ENCODE peak calls at places on chromosomes 16 and 17, in nine cellular contexts. Q is ascending aorta, K is mammary epithelial cell, C is PC-3, T is prostate gland, Z is tibial nerve, D is brain microvascular endothelial cell, I is dorsolateral prefrontal cortex, W is foreskin fibroblast. M is an unnamed sample.

GRCh38 chr17:78396436-78397335 is 18.2 kb downstream of the PGS1 start:
- DNase-seq in Q (peak), K (no peak), C (no peak), T (no peak), Z (no peak), D (peak), I (no peak), W (no peak), M (no peak)

GRCh38 chr16:31869511-31870201 is 4.0 kb upstream of the ZNF267 start:
- DNase-seq in Q (peak), K (peak), C (peak), T (no peak), Z (peak), D (peak), I (no peak), W (peak), M (no peak)

GRCh38 chr17:55383771-55384679 is 37.6 kb downstream of the MMD start:
- DNase-seq in Q (no peak), K (no peak), C (no peak), T (no peak), Z (no peak), D (no peak), I (no peak), W (no peak), M (no peak)

GRCh38 chr17:28524476-28525415 is 18.6 kb downstream of the FOXN1 start:
- DNase-seq in Q (no peak), K (peak), C (peak), T (peak), Z (no peak), D (peak), I (no peak), W (peak), M (no peak)

GRCh38 chr16:75306102-75306762 is 54.8 kb upstream of the BCAR1 start:
- DNase-seq in Q (no peak), K (no peak), C (peak), T (peak), Z (no peak), D (peak), I (no peak), W (no peak), M (no peak)

GRCh38 chr16:56632160-56632847 is at the start of gene MT1M:
- DNase-seq in Q (peak), K (no peak), C (peak), T (peak), Z (no peak), D (no peak), I (peak), W (no peak), M (no peak)

GRCh38 chr17:39863918-39864746 is at the start of gene IKZF3:
- DNase-seq in Q (peak), K (peak), C (peak), T (peak), Z (no peak), D (no peak), I (no peak), W (peak), M (peak)

GRCh38 chr16:8583712-8584111 is 6.6 kb downstream of the TMEM114 start:
- DNase-seq in Q (no peak), K (no peak), C (no peak), T (no peak), Z (no peak), D (no peak), I (no peak), W (no peak), M (no peak)

GRCh38 chr17:41666336-41666680 is 22.4 kb upstream of the EIF1 start:
- DNase-seq in Q (peak), K (peak), C (peak), T (no peak), Z (no peak), D (peak), I (no peak), W (peak), M (peak)

GRCh38 chr17:37131670-37132620 is 183.2 kb downstream of the AATF start:
- DNase-seq in Q (no peak), K (no peak), C (no peak), T (peak), Z (no peak), D (no peak), I (no peak), W (no peak), M (no peak)

GRCh38 chr17:3983945-3984484 is 19.8 kb upstream of the ATP2A3 start:
- DNase-seq in Q (no peak), K (no peak), C (no peak), T (no peak), Z (no peak), D (peak), I (no peak), W (no peak), M (no peak)

GRCh38 chr17:65857713-65858112 is 296.3 kb upstream of the AXIN2 start:
- DNase-seq in Q (no peak), K (no peak), C (peak), T (no peak), Z (no peak), D (no peak), I (no peak), W (peak), M (no peak)

GRCh38 chr16:2883027-2883846 is at the start of gene FLYWCH2:
- DNase-seq in Q (peak), K (peak), C (peak), T (peak), Z (peak), D (peak), I (peak), W (peak), M (peak)

GRCh38 chr16:30382398-30383015 is at the start of gene SEPTIN1:
- DNase-seq in Q (no peak), K (no peak), C (no peak), T (no peak), Z (no peak), D (no peak), I (no peak), W (no peak), M (no peak)

GRCh38 chr17:19958023-19958422 is 19.6 kb downstream of the AKAP10 start:
- DNase-seq in Q (no peak), K (peak), C (peak), T (no peak), Z (no peak), D (peak), I (no peak), W (peak), M (no peak)

GRCh38 chr17:38460716-38461650 is 32.7 kb downstream of the ARHGAP23 start:
- DNase-seq in Q (no peak), K (no peak), C (no peak), T (no peak), Z (no peak), D (no peak), I (no peak), W (no peak), M (no peak)

GRCh38 chr17:16269658-16270057 is 52.6 kb downstream of the PIGL start:
- DNase-seq in Q (no peak), K (no peak), C (peak), T (no peak), Z (no peak), D (peak), I (no peak), W (peak), M (no peak)

GRCh38 chr16:10552998-10553491 is 27.4 kb downstream of the EMP2 start:
- DNase-seq in Q (peak), K (no peak), C (no peak), T (no peak), Z (peak), D (peak), I (peak), W (no peak), M (no peak)

GRCh38 chr17:50064253-50064991 is 8.5 kb downstream of the ITGA3 start:
- DNase-seq in Q (peak), K (peak), C (peak), T (peak), Z (no peak), D (peak), I (peak), W (peak), M (no peak)

GRCh38 chr17:50626037-50626574 is 8.6 kb upstream of the ABCC3 start:
- DNase-seq in Q (peak), K (peak), C (peak), T (peak), Z (peak), D (peak), I (no peak), W (peak), M (peak)

GRCh38 chr17:1111599-1112443 is 68.0 kb downstream of the ABR start:
- DNase-seq in Q (peak), K (no peak), C (no peak), T (no peak), Z (no peak), D (no peak), I (no peak), W (no peak), M (no peak)

GRCh38 chr17:82863941-82864720 is 24.3 kb upstream of the ZNF750 start:
- DNase-seq in Q (no peak), K (peak), C (peak), T (no peak), Z (no peak), D (peak), I (peak), W (peak), M (peak)

GRCh38 chr17:43880420-43880991 is 26.8 kb downstream of the MPP2 start:
- DNase-seq in Q (no peak), K (peak), C (peak), T (no peak), Z (no peak), D (no peak), I (no peak), W (no peak), M (peak)

GRCh38 chr16:75238132-75238852 is 13.1 kb downstream of the BCAR1 start:
- DNase-seq in Q (peak), K (no peak), C (no peak), T (peak), Z (peak), D (peak), I (peak), W (peak), M (no peak)

GRCh38 chr17:11943759-11944347 is 53.4 kb downstream of the ZNF18 start:
- DNase-seq in Q (no peak), K (peak), C (no peak), T (peak), Z (no peak), D (no peak), I (no peak), W (no peak), M (no peak)

GRCh38 chr16:67430504-67431076 is 331 bp upstream of the HSD11B2 start:
- DNase-seq in Q (no peak), K (peak), C (peak), T (peak), Z (no peak), D (no peak), I (no peak), W (no peak), M (peak)

GRCh38 chr16:1054660-1055556 is 17.6 kb upstream of the SSTR5 start:
- DNase-seq in Q (no peak), K (peak), C (peak), T (peak), Z (peak), D (no peak), I (peak), W (peak), M (peak)

GRCh38 chr16:2213817-2214720 is 571 bp downstream of the PGP start:
- DNase-seq in Q (no peak), K (no peak), C (no peak), T (no peak), Z (no peak), D (no peak), I (no peak), W (no peak), M (no peak)

GRCh38 chr16:85169333-85170065 is 57.2 kb upstream of the CIBAR2 start:
- DNase-seq in Q (no peak), K (peak), C (no peak), T (no peak), Z (no peak), D (no peak), I (no peak), W (peak), M (no peak)

GRCh38 chr17:81429813-81430510 is 34.7 kb downstream of the BAHCC1 start:
- DNase-seq in Q (no peak), K (no peak), C (no peak), T (no peak), Z (no peak), D (no peak), I (no peak), W (no peak), M (no peak)

DNA sequence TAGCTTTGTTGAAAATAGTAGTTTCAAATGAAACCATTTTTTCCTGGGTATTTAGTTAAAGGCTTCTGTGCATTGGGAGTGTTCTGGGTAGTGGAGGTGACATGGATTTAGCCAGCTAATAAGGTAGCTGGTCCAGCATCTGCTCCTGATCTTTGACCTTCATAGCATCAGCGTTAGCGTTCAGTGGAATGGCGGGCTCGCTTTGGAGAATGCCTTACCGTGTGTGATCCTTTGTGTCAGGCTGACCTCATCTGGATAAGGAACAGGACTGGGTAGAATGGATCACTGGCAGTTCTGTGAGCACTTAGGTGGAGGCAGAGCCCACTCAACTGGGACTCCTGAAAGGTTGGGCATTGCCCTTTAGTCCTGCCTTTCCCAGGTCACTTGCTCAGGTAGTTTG is 3.7 kb downstream of the SAP30BP start:
- DNase-seq in Q (no peak), K (no peak), C (no peak), T (no peak), Z (no peak), D (no peak), I (no peak), W (no peak), M (no peak)
- H3K4me3 ChIP-seq in Q (no peak), K (no peak), C (no peak), T (no peak), Z (no peak), D (no peak), I (no peak), W (no peak), M (no peak)

GRCh38 chr16:72961115-72961832 is 86.7 kb downstream of the ZFHX3 start:
- DNase-seq in Q (no peak), K (no peak), C (peak), T (no peak), Z (no peak), D (peak), I (no peak), W (peak), M (peak)
- TF ChIP-seq CTCF in Q (peak), K (peak), C (peak), T (peak), Z (peak), D (peak), I (peak), W (peak), M (peak)

DNA sequence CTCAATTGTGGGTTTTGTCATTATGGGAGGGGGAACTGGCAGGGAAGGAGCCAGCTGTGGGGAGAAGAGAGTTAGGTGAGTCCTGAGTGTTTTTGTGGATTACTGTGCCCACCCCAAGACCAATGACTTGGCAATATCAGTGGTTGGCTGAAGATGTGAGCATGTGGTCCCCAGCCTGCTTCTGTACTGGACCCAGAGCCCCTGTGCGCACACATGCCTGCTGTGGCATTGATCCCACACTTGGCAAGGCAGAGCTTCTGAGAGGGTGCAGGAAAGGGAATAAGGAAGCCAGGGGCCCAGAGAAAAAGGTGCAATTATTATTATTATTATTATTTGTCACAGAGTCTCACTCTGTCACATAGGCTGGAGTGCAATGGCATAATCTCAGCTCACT is 1.3 kb downstream of the PRAC1 start:
- DNase-seq in Q (no peak), K (no peak), C (peak), T (peak), Z (no peak), D (no peak), I (no peak), W (no peak), M (no peak)
- H3K4me3 ChIP-seq in Q (no peak), K (no peak), C (peak), T (peak), Z (no peak), D (no peak), I (no peak), W (no peak), M (no peak)

GRCh38 chr16:81900014-81900413 is 111.3 kb downstream of the SDR42E1 start:
- DNase-seq in Q (no peak), K (no peak), C (no peak), T (no peak), Z (no peak), D (no peak), I (no peak), W (no peak), M (no peak)
- TF ChIP-seq CTCF in Q (no peak), K (no peak), C (no peak), T (no peak), Z (no peak), D (no peak), I (no peak), W (no peak), M (no peak)

GRCh38 chr16:87065781-87066694 is 251.2 kb downstream of the C16orf95 start:
- DNase-seq in Q (no peak), K (no peak), C (no peak), T (no peak), Z (no peak), D (no peak), I (no peak), W (no peak), M (no peak)
- H3K4me3 ChIP-seq in Q (peak), K (no peak), C (no peak), T (no peak), Z (no peak), D (no peak), I (no peak), W (no peak), M (no peak)

GRCh38 chr17:35540589-35541404 is 3.3 kb upstream of the SLFN12L start:
- DNase-seq in Q (peak), K (no peak), C (peak), T (no peak), Z (peak), D (peak), I (no peak), W (no peak), M (no peak)

GRCh38 chr17:35536664-35537160 is 766 bp downstream of the SLFN12L start:
- DNase-seq in Q (no peak), K (no peak), C (no peak), T (no peak), Z (no peak), D (no peak), I (no peak), W (no peak), M (no peak)

GRCh38 chr17:35537569-35538209 is at the start of gene SLFN12L:
- DNase-seq in Q (no peak), K (no peak), C (no peak), T (no peak), Z (no peak), D (no peak), I (no peak), W (no peak), M (peak)

GRCh38 chr17:35541434-35541833 is 4.0 kb upstream of the SLFN12L start:
- DNase-seq in Q (no peak), K (no peak), C (no peak), T (no peak), Z (no peak), D (no peak), I (no peak), W (no peak), M (no peak)

GRCh38 chr17:35539659-35540026 is 2.2 kb upstream of the SLFN12L start:
- DNase-seq in Q (no peak), K (no peak), C (no peak), T (no peak), Z (no peak), D (no peak), I (no peak), W (no peak), M (no peak)
- TF ChIP-seq CTCF in Q (no peak), K (no peak), C (no peak), T (no peak), Z (no peak), D (no peak), I (no peak), W (no peak), M (no peak)

GRCh38 chr16:77912617-77913016 is 109.7 kb upstream of the CLEC3A start:
- DNase-seq in Q (no peak), K (no peak), C (no peak), T (no peak), Z (no peak), D (no peak), I (no peak), W (no peak), M (no peak)
- H3K4me3 ChIP-seq in Q (no peak), K (no peak), C (no peak), T (no peak), Z (no peak), D (no peak), I (no peak), W (no peak), M (no peak)

GRCh38 chr16:57775661-57776469 is 26.4 kb downstream of the KIFC3 start:
- DNase-seq in Q (no peak), K (no peak), C (no peak), T (no peak), Z (peak), D (peak), I (peak), W (no peak), M (peak)
- TF ChIP-seq CTCF in Q (no peak), K (no peak), C (peak), T (no peak), Z (peak), D (peak), I (peak), W (no peak), M (peak)